ENCODE peak calls at places on chromosomes 12 and 14, in six cellular contexts. M is neuronal stem cell, D is mesenchymal stem cell, I is H9, Y is H1, H is trophoblast cell. U is an unnamed sample.

GRCh38 chr14:36344211-36344610 is 23.8 kb upstream of the MBIP start:
- DNase-seq in M (no peak), D (no peak), I (no peak), Y (no peak), H (no peak), U (peak)

GRCh38 chr14:61186341-61186740 is 94.8 kb downstream of the TMEM30B start:
- DNase-seq in M (no peak), D (no peak), I (no peak), Y (no peak), H (no peak), U (no peak)

GRCh38 chr12:85440273-85440672 is 160.3 kb downstream of the ALX1 start:
- DNase-seq in M (no peak), D (no peak), I (no peak), Y (no peak), H (no peak), U (no peak)

GRCh38 chr14:99234982-99235491 is 37.0 kb downstream of the BCL11B start:
- DNase-seq in M (peak), D (no peak), I (peak), Y (peak), H (peak), U (no peak)

GRCh38 chr12:21324551-21324950 is 10.2 kb downstream of the SLCO1A2 start:
- DNase-seq in M (peak), D (no peak), I (peak), Y (no peak), H (no peak), U (no peak)

GRCh38 chr12:104886418-104887401 is 71.4 kb downstream of the SLC41A2 start:
- DNase-seq in M (no peak), D (peak), I (no peak), Y (no peak), H (no peak), U (peak)

GRCh38 chr14:23669441-23669840 is 33.3 kb downstream of the DHRS2 start:
- DNase-seq in M (no peak), D (no peak), I (no peak), Y (no peak), H (no peak), U (no peak)

GRCh38 chr12:28708918-28709371 is 440.1 kb upstream of the FAR2 start:
- DNase-seq in M (no peak), D (peak), I (no peak), Y (no peak), H (peak), U (peak)

DNA sequence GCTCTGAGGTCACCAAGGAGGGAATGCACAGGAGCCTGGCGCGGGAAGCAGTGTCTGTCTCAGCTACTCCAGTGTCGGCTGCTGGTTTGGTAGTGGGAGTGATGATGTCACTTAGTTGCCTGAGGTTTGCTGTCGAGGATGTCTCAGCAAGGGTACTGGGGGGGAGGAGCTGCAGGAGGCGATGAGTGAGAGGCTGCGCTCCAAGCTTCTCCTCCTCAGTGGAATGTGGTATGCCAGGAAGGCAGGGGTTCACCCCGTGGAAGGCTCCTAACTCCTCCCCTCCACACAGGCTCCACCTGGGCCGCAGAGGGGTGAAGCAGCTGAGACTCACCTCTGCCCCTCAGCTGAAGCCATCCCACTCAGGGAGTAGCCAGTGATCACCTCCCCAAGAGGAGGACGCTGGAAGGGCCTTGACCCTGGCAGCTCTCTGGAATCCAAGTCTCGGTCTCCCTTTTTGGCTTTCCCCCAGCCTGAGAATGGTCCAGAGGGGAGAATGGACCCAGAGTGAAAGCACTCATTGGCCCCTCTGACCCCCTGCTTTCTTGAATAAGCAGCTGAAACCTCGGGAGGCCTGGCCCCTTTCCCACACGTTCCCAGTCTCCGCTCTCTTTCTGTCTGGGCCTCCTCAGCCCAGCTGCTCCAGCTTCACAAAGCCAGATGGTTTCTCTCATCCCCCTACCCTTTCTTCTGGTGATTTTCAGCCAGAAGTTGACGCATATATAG is 178.9 kb upstream of the FKBP4 start:
- DNase-seq in M (no peak), D (peak), I (peak), Y (no peak), H (no peak), U (peak)
- H4K91ac ChIP-seq in M (no peak), D (no peak), I (no peak), Y (no peak), H (no peak), U (peak)

GRCh38 chr12:197911-198695 is 15.9 kb downstream of the SLC6A12 start:
- DNase-seq in M (no peak), D (no peak), I (no peak), Y (no peak), H (no peak), U (no peak)
- H4K91ac ChIP-seq in M (no peak), D (no peak), I (no peak), Y (no peak), H (no peak), U (no peak)

DNA sequence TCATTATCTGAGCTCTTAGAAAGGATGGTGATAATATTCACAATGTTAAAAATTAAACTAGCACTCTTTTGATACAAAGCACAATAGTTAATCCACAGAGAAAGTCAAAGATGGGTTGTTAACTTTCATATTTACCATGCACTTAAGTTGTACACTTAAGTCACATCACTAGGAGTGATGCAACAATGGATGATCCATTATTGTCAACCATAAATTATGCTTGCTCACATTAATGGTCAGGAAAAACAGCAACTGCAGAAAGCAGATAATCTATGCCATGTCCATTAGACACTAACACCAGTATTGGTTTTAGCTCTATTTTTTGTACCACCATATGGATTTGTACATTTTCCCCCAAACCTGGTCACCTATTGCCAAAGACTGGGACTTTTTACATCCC is 195.5 kb downstream of the FOXA1 start:
- DNase-seq in M (no peak), D (peak), I (no peak), Y (no peak), H (no peak), U (no peak)
- H4K91ac ChIP-seq in M (no peak), D (no peak), I (no peak), Y (no peak), H (no peak), U (no peak)

DNA sequence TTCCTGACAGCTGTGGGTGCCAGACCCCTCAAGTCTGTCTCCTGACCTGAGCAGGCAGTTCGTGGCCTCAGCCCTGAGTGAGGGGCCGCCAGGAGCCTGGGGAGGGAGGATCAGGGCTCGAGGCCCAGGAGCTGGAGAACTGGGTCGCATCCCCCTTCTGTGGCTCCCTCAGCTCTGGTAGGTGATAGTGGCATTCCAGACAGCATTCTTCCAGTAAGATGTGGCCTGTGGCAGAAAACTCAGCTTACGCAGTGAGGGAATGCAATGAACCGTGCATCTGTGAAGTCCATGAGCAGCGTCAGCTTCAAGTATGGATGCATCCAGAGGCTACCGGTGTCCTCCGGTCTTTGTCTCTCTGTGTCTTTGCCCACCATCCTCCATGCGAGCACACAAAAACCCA is 28.4 kb upstream of the FBRSL1 start:
- DNase-seq in M (no peak), D (no peak), I (no peak), Y (no peak), H (peak), U (no peak)
- H4K91ac ChIP-seq in M (no peak), D (no peak), I (no peak), Y (no peak), H (no peak), U (no peak)

DNA sequence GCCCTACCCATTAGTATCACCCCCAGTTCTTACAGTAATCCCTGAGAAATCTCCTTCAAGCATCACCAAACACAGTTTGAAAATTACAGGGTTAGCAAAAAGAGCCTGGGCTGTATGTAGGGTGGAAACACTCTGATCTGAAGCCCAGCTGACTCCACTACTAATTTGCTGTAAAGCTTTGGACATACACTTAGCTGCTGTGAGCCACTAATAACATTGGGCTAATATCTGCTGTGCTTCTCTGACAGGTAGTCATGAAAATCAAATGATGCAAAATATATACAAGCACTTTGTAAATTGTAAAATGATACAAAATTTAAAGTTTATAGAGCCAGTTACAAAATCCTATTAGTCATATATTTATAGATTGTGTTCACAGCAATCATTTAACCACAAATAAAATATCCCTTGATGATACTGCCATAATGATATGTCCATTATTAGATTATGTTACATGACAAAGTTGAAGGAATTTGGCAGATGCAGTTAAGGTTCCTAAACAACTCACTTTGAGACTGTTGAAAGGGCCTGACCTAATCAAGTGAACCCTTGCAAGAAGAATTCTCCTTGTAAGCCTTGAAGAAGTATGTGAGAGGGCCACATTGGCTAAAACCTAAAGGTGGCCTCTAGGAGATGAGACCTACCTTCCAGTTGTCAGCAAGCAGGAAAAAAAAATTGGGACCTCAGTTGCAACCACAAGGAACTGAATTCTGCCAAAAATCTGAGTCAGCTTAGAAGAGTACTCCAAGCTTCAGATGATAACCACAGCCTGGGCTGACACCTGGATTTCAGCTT is 19.0 kb downstream of the TWF1 start:
- DNase-seq in M (no peak), D (no peak), I (no peak), Y (no peak), H (no peak), U (peak)
- H4K91ac ChIP-seq in M (no peak), D (no peak), I (no peak), Y (no peak), H (no peak), U (no peak)

U was measured in IMR-90.